ENCODE peak calls at places on chromosome 18, in ten cellular contexts. One of them, this sample, is unnamed.

GRCh38 chr18:59423251-59423650 is 64.2 kb upstream of the LMAN1 start:
- DNase-seq in OCI-LY7: no peak
- DNase-seq in CD4-positive, CD25-positive, alpha-beta regulatory T cell: no peak
- DNase-seq in SJSA1: no peak
- DNase-seq in GM23248: no peak
- DNase-seq in stomach: no peak
- DNase-seq in osteoblast: no peak
- DNase-seq in small intestine: no peak
- DNase-seq in left ventricle myocardium inferior: no peak
- DNase-seq in right cardiac atrium: no peak
- DNase-seq in this sample: no peak

GRCh38 chr18:610214-610928 is 13.6 kb downstream of the CLUL1 start:
- DNase-seq in OCI-LY7: no peak
- DNase-seq in CD4-positive, CD25-positive, alpha-beta regulatory T cell: no peak
- DNase-seq in SJSA1: no peak
- DNase-seq in GM23248: no peak
- DNase-seq in stomach: no peak
- DNase-seq in osteoblast: no peak
- DNase-seq in small intestine: no peak
- DNase-seq in left ventricle myocardium inferior: peak; percentile 38
- DNase-seq in right cardiac atrium: peak; percentile 37
- DNase-seq in this sample: no peak

GRCh38 chr18:44229693-44230108 is 451.0 kb upstream of the SETBP1 start:
- DNase-seq in OCI-LY7: no peak
- DNase-seq in CD4-positive, CD25-positive, alpha-beta regulatory T cell: no peak
- DNase-seq in SJSA1: peak; percentile 5
- DNase-seq in GM23248: peak; percentile 51
- DNase-seq in stomach: no peak
- DNase-seq in osteoblast: no peak
- DNase-seq in small intestine: no peak
- DNase-seq in left ventricle myocardium inferior: peak; percentile 74
- DNase-seq in right cardiac atrium: peak; percentile 84
- DNase-seq in this sample: no peak

GRCh38 chr18:75455249-75456183 is 28.0 kb upstream of the SMIM21 start:
- DNase-seq in OCI-LY7: no peak
- DNase-seq in CD4-positive, CD25-positive, alpha-beta regulatory T cell: no peak
- DNase-seq in SJSA1: no peak
- DNase-seq in GM23248: peak; percentile 51
- DNase-seq in stomach: no peak
- DNase-seq in osteoblast: peak; percentile 83
- DNase-seq in small intestine: peak; percentile 3
- DNase-seq in left ventricle myocardium inferior: peak; percentile 23
- DNase-seq in right cardiac atrium: peak; percentile 35
- DNase-seq in this sample: no peak

GRCh38 chr18:2400701-2401191 is 170.6 kb downstream of the METTL4 start:
- DNase-seq in OCI-LY7: no peak
- DNase-seq in CD4-positive, CD25-positive, alpha-beta regulatory T cell: no peak
- DNase-seq in SJSA1: no peak
- DNase-seq in GM23248: no peak
- DNase-seq in stomach: no peak
- DNase-seq in osteoblast: no peak
- DNase-seq in small intestine: no peak
- DNase-seq in left ventricle myocardium inferior: no peak
- DNase-seq in right cardiac atrium: no peak
- DNase-seq in this sample: no peak

GRCh38 chr18:23107718-23108117 is 27.6 kb upstream of the CABLES1 start:
- DNase-seq in OCI-LY7: no peak
- DNase-seq in CD4-positive, CD25-positive, alpha-beta regulatory T cell: no peak
- DNase-seq in SJSA1: no peak
- DNase-seq in GM23248: peak; percentile 25
- DNase-seq in stomach: no peak
- DNase-seq in osteoblast: no peak
- DNase-seq in small intestine: no peak
- DNase-seq in left ventricle myocardium inferior: no peak
- DNase-seq in right cardiac atrium: no peak
- DNase-seq in this sample: no peak

GRCh38 chr18:69097349-69097748 is 299.5 kb downstream of the CCDC102B start:
- DNase-seq in OCI-LY7: no peak
- DNase-seq in CD4-positive, CD25-positive, alpha-beta regulatory T cell: no peak
- DNase-seq in SJSA1: no peak
- DNase-seq in GM23248: no peak
- DNase-seq in stomach: no peak
- DNase-seq in osteoblast: no peak
- DNase-seq in small intestine: no peak
- DNase-seq in left ventricle myocardium inferior: no peak
- DNase-seq in right cardiac atrium: no peak
- DNase-seq in this sample: no peak

GRCh38 chr18:69402219-69402989 is 1.7 kb downstream of the DOK6 start:
- DNase-seq in OCI-LY7: no peak
- DNase-seq in CD4-positive, CD25-positive, alpha-beta regulatory T cell: no peak
- DNase-seq in SJSA1: no peak
- DNase-seq in GM23248: peak; percentile 4
- DNase-seq in stomach: no peak
- DNase-seq in osteoblast: peak; percentile 80
- DNase-seq in small intestine: no peak
- DNase-seq in left ventricle myocardium inferior: no peak
- DNase-seq in right cardiac atrium: peak; percentile 12
- DNase-seq in this sample: no peak

GRCh38 chr18:63439334-63439733 is 17.1 kb upstream of the VPS4B start:
- DNase-seq in OCI-LY7: peak; percentile 45
- DNase-seq in CD4-positive, CD25-positive, alpha-beta regulatory T cell: peak; percentile 16
- DNase-seq in SJSA1: peak; percentile 46
- DNase-seq in GM23248: peak; percentile 74
- DNase-seq in stomach: peak; percentile 39
- DNase-seq in osteoblast: no peak
- DNase-seq in small intestine: peak; percentile 63
- DNase-seq in left ventricle myocardium inferior: no peak
- DNase-seq in right cardiac atrium: no peak
- DNase-seq in this sample: peak; percentile 49

GRCh38 chr18:42925036-42925435 is 190.4 kb downstream of the RIT2 start:
- DNase-seq in OCI-LY7: no peak
- DNase-seq in CD4-positive, CD25-positive, alpha-beta regulatory T cell: no peak
- DNase-seq in SJSA1: no peak
- DNase-seq in GM23248: no peak
- DNase-seq in stomach: no peak
- DNase-seq in osteoblast: no peak
- DNase-seq in small intestine: no peak
- DNase-seq in left ventricle myocardium inferior: no peak
- DNase-seq in right cardiac atrium: no peak
- DNase-seq in this sample: no peak

GRCh38 chr18:41905786-41906527 is 49.1 kb upstream of the PIK3C3 start:
- DNase-seq in OCI-LY7: no peak
- DNase-seq in CD4-positive, CD25-positive, alpha-beta regulatory T cell: no peak
- DNase-seq in SJSA1: no peak
- DNase-seq in GM23248: peak; percentile 9
- DNase-seq in stomach: no peak
- DNase-seq in osteoblast: no peak
- DNase-seq in small intestine: no peak
- DNase-seq in left ventricle myocardium inferior: no peak
- DNase-seq in right cardiac atrium: no peak
- DNase-seq in this sample: no peak

GRCh38 chr18:5416112-5416511 is 120.6 kb upstream of the ZBTB14 start:
- DNase-seq in OCI-LY7: no peak
- DNase-seq in CD4-positive, CD25-positive, alpha-beta regulatory T cell: no peak
- DNase-seq in SJSA1: no peak
- DNase-seq in GM23248: no peak
- DNase-seq in stomach: no peak
- DNase-seq in osteoblast: no peak
- DNase-seq in small intestine: no peak
- DNase-seq in left ventricle myocardium inferior: no peak
- DNase-seq in right cardiac atrium: no peak
- DNase-seq in this sample: no peak
- H3K27ac ChIP-seq in OCI-LY7: no peak overlapping the region
- H3K27ac ChIP-seq in CD4-positive, CD25-positive, alpha-beta regulatory T cell: no peak overlapping the region
- H3K27ac ChIP-seq in SJSA1: no peak overlapping the region
- H3K27ac ChIP-seq in GM23248: no peak overlapping the region
- H3K27ac ChIP-seq in stomach: no peak overlapping the region
- H3K27ac ChIP-seq in osteoblast: no peak overlapping the region
- H3K27ac ChIP-seq in small intestine: no peak overlapping the region
- H3K27ac ChIP-seq in left ventricle myocardium inferior: no peak overlapping the region
- H3K27ac ChIP-seq in right cardiac atrium: no peak overlapping the region
- H3K27ac ChIP-seq in this sample: no peak overlapping the region

GRCh38 chr18:11992096-11992785 is 10.9 kb downstream of the IMPA2 start:
- DNase-seq in OCI-LY7: no peak
- DNase-seq in CD4-positive, CD25-positive, alpha-beta regulatory T cell: no peak
- DNase-seq in SJSA1: no peak
- DNase-seq in GM23248: no peak
- DNase-seq in stomach: no peak
- DNase-seq in osteoblast: peak; percentile 50
- DNase-seq in small intestine: no peak
- DNase-seq in left ventricle myocardium inferior: no peak
- DNase-seq in right cardiac atrium: no peak
- DNase-seq in this sample: no peak
- H3K4me3 ChIP-seq in OCI-LY7: no peak overlapping the region
- H3K4me3 ChIP-seq in CD4-positive, CD25-positive, alpha-beta regulatory T cell: no peak overlapping the region
- H3K4me3 ChIP-seq in SJSA1: no peak overlapping the region
- H3K4me3 ChIP-seq in GM23248: no peak overlapping the region
- H3K4me3 ChIP-seq in stomach: no peak overlapping the region
- H3K4me3 ChIP-seq in osteoblast: no peak overlapping the region
- H3K4me3 ChIP-seq in small intestine: no peak overlapping the region
- H3K4me3 ChIP-seq in left ventricle myocardium inferior: no peak overlapping the region
- H3K4me3 ChIP-seq in right cardiac atrium: no peak overlapping the region
- H3K4me3 ChIP-seq in this sample: no peak overlapping the region

GRCh38 chr18:79483971-79484491 is 88.3 kb downstream of the NFATC1 start:
- DNase-seq in OCI-LY7: no peak
- DNase-seq in CD4-positive, CD25-positive, alpha-beta regulatory T cell: no peak
- DNase-seq in SJSA1: no peak
- DNase-seq in GM23248: no peak
- DNase-seq in stomach: no peak
- DNase-seq in osteoblast: peak; percentile 81
- DNase-seq in small intestine: no peak
- DNase-seq in left ventricle myocardium inferior: peak; percentile 12
- DNase-seq in right cardiac atrium: peak; percentile 8
- DNase-seq in this sample: no peak

GRCh38 chr18:79487198-79488165 is 91.8 kb downstream of the NFATC1 start:
- DNase-seq in OCI-LY7: no peak
- DNase-seq in CD4-positive, CD25-positive, alpha-beta regulatory T cell: no peak
- DNase-seq in SJSA1: no peak
- DNase-seq in GM23248: no peak
- DNase-seq in stomach: no peak
- DNase-seq in osteoblast: peak; percentile 85
- DNase-seq in small intestine: no peak
- DNase-seq in left ventricle myocardium inferior: peak; percentile 11
- DNase-seq in right cardiac atrium: peak; percentile 13
- DNase-seq in this sample: no peak

GRCh38 chr18:79485788-79486355 is 90.1 kb downstream of the NFATC1 start:
- DNase-seq in OCI-LY7: no peak
- DNase-seq in CD4-positive, CD25-positive, alpha-beta regulatory T cell: no peak
- DNase-seq in SJSA1: peak; percentile 90
- DNase-seq in GM23248: peak; percentile 95
- DNase-seq in stomach: no peak
- DNase-seq in osteoblast: peak; percentile 100
- DNase-seq in small intestine: no peak
- DNase-seq in left ventricle myocardium inferior: peak; percentile 22
- DNase-seq in right cardiac atrium: peak; percentile 32
- DNase-seq in this sample: no peak

GRCh38 chr18:79486356-79487197 is 90.8 kb downstream of the NFATC1 start:
- DNase-seq in OCI-LY7: no peak
- DNase-seq in CD4-positive, CD25-positive, alpha-beta regulatory T cell: no peak
- DNase-seq in SJSA1: no peak
- DNase-seq in GM23248: no peak
- DNase-seq in stomach: no peak
- DNase-seq in osteoblast: no peak
- DNase-seq in small intestine: no peak
- DNase-seq in left ventricle myocardium inferior: peak; percentile 15
- DNase-seq in right cardiac atrium: peak; percentile 20
- DNase-seq in this sample: peak; percentile 40

DNA sequence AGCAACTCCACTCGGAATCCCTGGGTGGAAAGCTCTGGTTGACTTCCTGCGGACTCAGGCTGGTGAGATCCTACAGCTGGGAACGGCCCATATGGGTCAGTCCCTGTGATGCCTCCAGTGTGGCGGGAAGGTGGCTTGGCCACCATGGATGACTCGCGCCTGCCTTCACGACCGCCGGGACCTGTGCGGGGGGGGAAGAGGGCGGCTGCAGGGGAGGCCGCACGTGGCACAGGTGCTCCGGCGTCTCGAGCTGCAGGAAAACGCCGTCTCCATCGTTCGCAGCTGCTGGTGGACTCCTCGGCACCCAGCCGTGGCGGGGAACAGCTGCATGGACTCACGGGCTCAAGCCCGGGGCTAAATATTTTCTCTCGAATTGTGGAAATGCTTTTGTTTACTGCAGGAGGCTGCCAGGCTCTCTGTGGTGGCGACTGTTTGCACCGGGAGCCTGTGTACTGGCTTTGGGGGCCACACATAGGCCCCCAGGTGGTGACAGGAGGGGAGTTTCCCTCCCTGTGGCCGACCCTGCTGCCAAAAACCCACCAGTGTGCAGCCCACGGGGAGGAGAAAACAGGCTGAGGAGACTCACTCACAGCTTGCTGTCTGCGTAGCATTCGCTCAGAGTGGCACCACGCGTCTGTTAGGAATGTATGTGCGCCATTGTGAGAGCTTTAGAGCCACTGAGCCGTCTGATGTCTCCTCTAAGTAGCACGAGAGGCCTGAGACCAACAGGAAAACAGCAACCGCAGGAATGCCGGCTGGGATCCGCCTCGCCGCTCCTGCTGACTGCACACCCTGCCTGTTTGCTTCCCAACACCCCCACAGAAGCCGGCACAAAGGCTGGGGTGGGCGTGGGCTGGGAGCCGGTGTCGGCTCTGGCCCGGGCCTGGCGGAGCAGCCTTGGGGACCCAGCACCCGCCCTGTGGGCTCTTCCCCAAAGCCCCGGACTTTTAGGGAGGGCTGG is 89.2 kb downstream of the NFATC1 start:
- DNase-seq in OCI-LY7: no peak
- DNase-seq in CD4-positive, CD25-positive, alpha-beta regulatory T cell: no peak
- DNase-seq in SJSA1: peak; percentile 95
- DNase-seq in GM23248: peak; percentile 99
- DNase-seq in stomach: no peak
- DNase-seq in osteoblast: peak; percentile 100
- DNase-seq in small intestine: no peak
- DNase-seq in left ventricle myocardium inferior: peak; percentile 30
- DNase-seq in right cardiac atrium: peak; percentile 47
- DNase-seq in this sample: no peak
- H3K27ac ChIP-seq in OCI-LY7: no peak overlapping the region
- H3K27ac ChIP-seq in CD4-positive, CD25-positive, alpha-beta regulatory T cell: no peak overlapping the region
- H3K27ac ChIP-seq in SJSA1: peak overlapping the region; percentile 95
- H3K27ac ChIP-seq in GM23248: peak overlapping the region; percentile 94
- H3K27ac ChIP-seq in stomach: no peak overlapping the region
- H3K27ac ChIP-seq in osteoblast: peak overlapping the region; percentile 98
- H3K27ac ChIP-seq in small intestine: no peak overlapping the region
- H3K27ac ChIP-seq in left ventricle myocardium inferior: peak overlapping the region; percentile 45
- H3K27ac ChIP-seq in right cardiac atrium: no peak overlapping the region
- H3K27ac ChIP-seq in this sample: no peak overlapping the region

DNA sequence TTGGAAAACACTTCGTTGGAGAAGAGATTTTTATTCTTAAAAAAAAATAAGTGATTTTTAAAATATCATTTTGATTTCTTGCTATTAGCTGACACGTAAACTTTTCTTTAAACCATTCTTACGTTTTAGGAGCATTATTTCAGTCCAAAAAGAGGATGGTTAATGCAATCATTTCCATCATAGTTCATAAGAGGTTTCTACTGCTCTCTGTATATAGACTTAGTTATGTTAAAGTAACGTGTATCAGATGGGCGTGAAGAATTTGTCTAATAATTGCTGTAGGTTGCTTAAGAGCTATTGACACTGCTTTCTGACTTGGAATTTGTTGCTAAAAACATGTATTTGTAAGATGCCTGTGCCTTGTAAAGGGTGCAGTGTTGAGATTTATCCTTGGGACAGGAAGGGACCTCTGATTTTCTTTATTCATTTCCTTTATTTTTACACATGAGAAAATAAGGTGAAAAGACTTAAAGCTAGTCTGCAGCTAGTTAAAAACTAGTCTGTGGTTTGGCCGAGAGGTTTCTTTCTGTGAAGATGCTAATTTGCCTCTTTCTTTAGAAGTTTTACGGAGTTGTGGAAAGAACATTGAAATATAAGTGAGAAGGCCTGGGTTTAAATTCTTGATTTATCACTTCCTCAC is 2.9 kb downstream of the ANKRD12 start:
- DNase-seq in OCI-LY7: no peak
- DNase-seq in CD4-positive, CD25-positive, alpha-beta regulatory T cell: no peak
- DNase-seq in SJSA1: peak; percentile 9
- DNase-seq in GM23248: peak; percentile 29
- DNase-seq in stomach: no peak
- DNase-seq in osteoblast: peak; percentile 58
- DNase-seq in small intestine: no peak
- DNase-seq in left ventricle myocardium inferior: no peak
- DNase-seq in right cardiac atrium: no peak
- DNase-seq in this sample: no peak
- H3K4me3 ChIP-seq in OCI-LY7: peak overlapping the region; percentile 84
- H3K4me3 ChIP-seq in CD4-positive, CD25-positive, alpha-beta regulatory T cell: peak overlapping the region; percentile 100
- H3K4me3 ChIP-seq in SJSA1: no peak overlapping the region
- H3K4me3 ChIP-seq in GM23248: peak overlapping the region; percentile 83
- H3K4me3 ChIP-seq in stomach: peak overlapping the region; percentile 84
- H3K4me3 ChIP-seq in osteoblast: peak overlapping the region; percentile 73
- H3K4me3 ChIP-seq in small intestine: no peak overlapping the region
- H3K4me3 ChIP-seq in left ventricle myocardium inferior: peak overlapping the region; percentile 86
- H3K4me3 ChIP-seq in right cardiac atrium: peak overlapping the region; percentile 65
- H3K4me3 ChIP-seq in this sample: peak overlapping the region; percentile 27